ENCODE peak calls at places on chromosomes 16 and 17, in six cellular contexts. O, H, N, G, J and A are unnamed samples.

GRCh38 chr17:20242271-20242670 is 225.1 kb downstream of the LGALS9B start:
- DNase-seq in O (no peak), H (no peak), N (no peak), G (no peak), J (no peak), A (no peak)

GRCh38 chr16:30186444-30186781 is 3.0 kb downstream of the CORO1A start:
- DNase-seq in O (no peak), H (no peak), N (no peak), G (no peak), J (no peak), A (no peak)

GRCh38 chr16:80913397-80913796 is 93.3 kb downstream of the CMC2 start:
- DNase-seq in O (no peak), H (no peak), N (no peak), G (no peak), J (no peak), A (no peak)

GRCh38 chr17:20992987-20993862 is 49.6 kb downstream of the USP22 start:
- DNase-seq in O (peak), H (peak), N (peak), G (no peak), J (peak), A (peak)

GRCh38 chr17:51342257-51342656 is 81.9 kb downstream of the UTP18 start:
- DNase-seq in O (no peak), H (no peak), N (no peak), G (no peak), J (no peak), A (no peak)

GRCh38 chr16:74984194-74984669 is 691 bp downstream of the WDR59 start:
- DNase-seq in O (peak), H (peak), N (no peak), G (no peak), J (no peak), A (no peak)

GRCh38 chr17:48753794-48754499 is 25.4 kb upstream of the HOXB13 start:
- DNase-seq in O (no peak), H (no peak), N (no peak), G (no peak), J (no peak), A (no peak)

GRCh38 chr16:51834131-51834530 is 683.1 kb upstream of the SALL1 start:
- DNase-seq in O (no peak), H (peak), N (no peak), G (no peak), J (no peak), A (no peak)

GRCh38 chr16:83769397-83770008 is 38.3 kb upstream of the HSBP1 start:
- DNase-seq in O (no peak), H (no peak), N (no peak), G (no peak), J (no peak), A (no peak)

GRCh38 chr16:67199011-67199807 is at the start of gene ELMO3:
- DNase-seq in O (no peak), H (no peak), N (no peak), G (no peak), J (no peak), A (no peak)
- TF ChIP-seq CTCF in O (no peak), H (peak), N (peak), G (peak), J (peak), A (no peak)

DNA sequence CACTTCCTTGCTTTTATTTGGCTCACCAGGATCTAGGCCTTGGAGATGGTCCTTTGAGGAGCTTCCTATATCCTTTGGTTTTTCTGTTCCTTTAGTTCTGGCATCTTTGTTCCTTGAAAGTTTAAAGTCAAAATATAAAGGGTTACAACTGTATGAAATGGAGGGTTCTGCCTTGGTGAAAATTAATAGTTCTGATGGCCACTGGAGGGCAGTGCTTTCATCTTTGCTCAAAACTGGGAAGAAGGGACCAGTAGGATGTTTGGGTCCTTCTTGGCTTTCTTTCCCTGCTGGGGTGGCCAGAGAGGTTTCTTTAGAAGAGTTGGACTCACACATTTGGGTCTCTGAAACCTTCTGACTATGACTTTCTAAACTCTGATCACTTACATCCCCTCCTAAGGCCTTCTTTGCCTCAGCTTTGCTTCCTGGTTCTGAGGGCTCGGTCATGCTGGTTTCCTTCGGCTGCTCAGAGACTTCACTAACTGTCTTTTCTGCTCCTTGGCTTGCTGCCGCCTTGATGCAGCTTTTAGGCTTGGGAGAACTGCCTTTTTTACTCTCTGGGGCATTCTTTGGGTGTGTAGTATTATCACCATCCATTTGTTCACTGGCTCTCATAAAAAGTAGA is 10.9 kb upstream of the ITGA2B start:
- DNase-seq in O (peak), H (peak), N (no peak), G (no peak), J (no peak), A (no peak)
- TF ChIP-seq CTCF in O (peak), H (peak), N (peak), G (peak), J (peak), A (peak)

DNA sequence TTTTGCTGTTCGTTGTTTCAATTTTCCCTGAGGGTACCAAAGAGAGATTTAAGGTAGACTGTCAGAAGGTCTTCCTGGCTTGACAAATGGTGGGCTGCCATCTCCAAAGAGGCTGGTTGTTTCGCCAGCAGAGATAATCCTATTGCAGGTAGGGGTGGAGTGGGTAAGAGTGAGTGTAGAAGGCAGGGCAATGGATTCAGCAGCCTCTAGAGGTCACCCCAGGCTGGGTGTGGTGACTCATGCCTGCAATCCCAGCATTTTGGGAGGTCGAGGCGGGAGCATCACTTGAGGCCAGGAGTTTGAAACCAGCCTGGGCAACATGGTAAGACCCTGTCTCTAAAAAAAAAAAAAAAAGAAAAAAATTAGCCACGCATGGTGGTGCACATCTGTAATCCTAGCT is 34.6 kb downstream of the DCAKD start:
- DNase-seq in O (peak), H (no peak), N (no peak), G (no peak), J (no peak), A (no peak)
- TF ChIP-seq CTCF in O (peak), H (peak), N (peak), G (peak), J (no peak), A (peak)

GRCh38 chr17:5797447-5797846 is 213.1 kb upstream of the NLRP1 start:
- DNase-seq in O (no peak), H (no peak), N (no peak), G (no peak), J (no peak), A (no peak)

GRCh38 chr17:5793157-5793556 is 208.8 kb upstream of the NLRP1 start:
- DNase-seq in O (no peak), H (no peak), N (no peak), G (no peak), J (no peak), A (no peak)

GRCh38 chr17:5798104-5798503 is 213.8 kb upstream of the NLRP1 start:
- DNase-seq in O (no peak), H (no peak), N (no peak), G (no peak), J (no peak), A (no peak)

GRCh38 chr17:5794881-5795486 is 210.7 kb upstream of the NLRP1 start:
- DNase-seq in O (no peak), H (no peak), N (no peak), G (no peak), J (no peak), A (no peak)

DNA sequence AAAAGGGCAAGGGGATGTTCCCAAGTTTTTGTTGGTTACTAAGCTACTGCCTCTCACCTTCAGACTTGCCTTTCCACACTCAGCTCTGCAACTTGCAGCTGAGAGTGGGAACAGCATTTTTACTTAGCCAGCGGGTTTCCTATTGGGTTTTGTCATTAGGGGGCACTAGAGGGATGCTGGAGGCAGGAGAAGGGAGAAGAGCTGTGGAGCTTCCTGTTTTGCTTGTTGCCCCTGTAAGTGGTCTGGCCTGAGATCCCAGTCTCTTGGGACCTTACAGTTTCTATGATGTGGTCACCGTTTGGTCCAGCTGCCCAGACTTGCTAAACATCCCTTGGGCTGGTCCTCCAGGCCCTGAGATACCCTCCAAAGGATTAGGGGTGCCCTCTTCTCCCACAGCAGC is 209.6 kb upstream of the NLRP1 start:
- DNase-seq in O (no peak), H (no peak), N (no peak), G (no peak), J (no peak), A (no peak)
- TF ChIP-seq CTCF in O (no peak), H (no peak), N (no peak), G (no peak), J (no peak), A (no peak)

DNA sequence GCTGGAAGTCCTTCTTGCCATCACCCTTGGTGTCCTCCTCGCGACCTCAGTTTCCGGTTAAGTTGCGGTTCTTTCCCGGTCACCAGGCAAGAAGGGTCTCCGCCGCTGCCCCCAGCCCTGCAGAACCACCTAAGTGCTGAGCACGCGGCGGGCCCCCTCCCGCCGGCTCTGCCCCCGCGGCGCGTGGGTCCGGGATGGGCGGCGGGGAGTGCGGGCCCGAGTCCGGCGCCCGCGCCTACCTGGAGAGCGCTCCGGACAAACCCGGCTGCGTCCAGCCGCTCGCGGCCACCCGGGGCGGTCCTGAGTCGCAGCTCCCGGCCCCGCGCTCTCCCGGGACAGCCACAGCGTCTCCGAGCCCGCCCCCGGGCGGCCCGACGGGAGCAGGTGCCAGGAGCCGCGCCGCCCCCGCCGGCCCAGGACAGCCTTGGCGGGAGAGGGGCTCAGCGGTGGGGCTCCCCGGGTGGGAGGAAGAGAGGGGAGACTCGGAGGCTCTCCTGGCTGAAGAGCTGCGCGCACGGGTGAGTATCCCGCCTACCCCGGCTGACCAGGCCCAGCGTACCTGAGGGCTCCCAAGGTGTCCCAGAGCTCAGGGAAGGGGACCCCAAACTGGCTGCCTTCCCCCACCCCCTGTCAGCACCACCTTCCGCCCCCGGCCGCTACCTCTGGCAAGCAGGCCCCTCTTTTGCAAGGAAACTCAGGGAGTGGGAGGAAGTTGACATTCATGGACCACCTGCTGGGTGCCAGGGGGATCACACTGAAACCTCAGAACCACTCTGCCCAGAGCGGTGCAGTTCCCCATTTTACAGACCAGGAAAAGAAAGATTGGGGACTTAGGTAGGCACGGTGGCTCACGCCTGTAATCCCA is 22.2 kb upstream of the C17orf113 start:
- DNase-seq in O (peak), H (no peak), N (no peak), G (no peak), J (no peak), A (no peak)
- TF ChIP-seq CTCF in O (no peak), H (no peak), N (no peak), G (peak), J (no peak), A (no peak)

DNA sequence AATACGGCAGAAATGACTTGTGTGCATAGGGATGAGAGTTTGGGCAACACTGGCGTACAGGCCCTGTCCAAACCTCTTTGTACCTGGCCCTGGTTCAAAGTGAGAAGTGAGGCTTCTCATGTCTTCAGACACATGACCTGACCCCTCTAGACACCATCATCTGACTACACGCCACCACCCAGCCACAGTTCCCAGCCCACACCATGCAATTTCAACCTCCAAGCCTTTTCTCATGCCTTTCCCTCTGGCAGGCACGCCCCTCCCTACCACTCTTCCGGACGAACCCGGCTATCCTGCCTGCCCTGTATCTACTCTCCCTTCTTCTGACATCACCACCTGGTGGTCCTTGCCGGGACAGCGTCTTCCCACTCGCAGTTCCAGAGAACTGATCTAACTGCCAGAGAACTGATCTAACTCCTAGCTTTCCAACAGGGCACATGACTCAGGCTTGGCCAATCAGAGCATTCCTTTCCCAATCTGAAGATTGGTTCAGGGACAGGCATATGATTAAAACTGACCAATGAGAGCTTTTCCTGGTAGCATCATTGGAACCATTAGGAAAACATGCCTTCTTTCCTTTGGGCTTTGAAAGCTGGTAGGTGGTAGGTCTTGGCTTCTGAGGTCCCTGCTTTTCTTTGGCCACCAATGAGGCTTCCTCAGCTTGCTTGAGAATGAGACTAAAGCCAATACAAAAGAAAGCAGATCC is 27.0 kb upstream of the IL21R start:
- DNase-seq in O (peak), H (peak), N (no peak), G (no peak), J (peak), A (no peak)
- TF ChIP-seq CTCF in O (peak), H (peak), N (peak), G (peak), J (no peak), A (peak)

GRCh38 chr16:72961115-72961832 is 86.7 kb downstream of the ZFHX3 start:
- DNase-seq in O (peak), H (peak), N (no peak), G (no peak), J (no peak), A (peak)
- TF ChIP-seq CTCF in O (peak), H (peak), N (peak), G (peak), J (no peak), A (peak)

DNA sequence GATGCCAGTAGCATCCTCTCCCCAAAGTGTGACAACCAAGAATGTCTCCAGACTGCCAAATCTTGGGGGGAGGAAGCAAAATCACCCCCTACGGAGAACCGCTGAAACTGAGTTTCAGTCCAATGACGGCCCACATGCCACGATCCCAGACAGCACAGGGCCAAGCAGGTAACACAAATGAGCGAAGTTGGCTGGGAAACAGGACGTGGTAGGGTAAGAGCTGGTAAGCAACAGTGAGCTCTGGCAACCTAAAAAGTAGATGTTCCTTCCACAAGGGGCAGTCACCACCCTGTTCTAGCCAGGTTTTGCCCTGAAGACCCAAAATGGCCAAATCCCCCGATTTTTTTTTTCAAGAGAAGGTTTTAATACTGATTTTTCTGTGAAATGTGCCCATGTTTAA is 25.4 kb downstream of the ZFHX3 start:
- DNase-seq in O (no peak), H (no peak), N (no peak), G (no peak), J (no peak), A (no peak)
- TF ChIP-seq CTCF in O (no peak), H (no peak), N (no peak), G (peak), J (no peak), A (no peak)

GRCh38 chr17:9402590-9403199 is 172.9 kb downstream of the STX8 start:
- DNase-seq in O (peak), H (peak), N (no peak), G (no peak), J (no peak), A (no peak)
- TF ChIP-seq CTCF in O (peak), H (peak), N (peak), G (peak), J (peak), A (peak)

DNA sequence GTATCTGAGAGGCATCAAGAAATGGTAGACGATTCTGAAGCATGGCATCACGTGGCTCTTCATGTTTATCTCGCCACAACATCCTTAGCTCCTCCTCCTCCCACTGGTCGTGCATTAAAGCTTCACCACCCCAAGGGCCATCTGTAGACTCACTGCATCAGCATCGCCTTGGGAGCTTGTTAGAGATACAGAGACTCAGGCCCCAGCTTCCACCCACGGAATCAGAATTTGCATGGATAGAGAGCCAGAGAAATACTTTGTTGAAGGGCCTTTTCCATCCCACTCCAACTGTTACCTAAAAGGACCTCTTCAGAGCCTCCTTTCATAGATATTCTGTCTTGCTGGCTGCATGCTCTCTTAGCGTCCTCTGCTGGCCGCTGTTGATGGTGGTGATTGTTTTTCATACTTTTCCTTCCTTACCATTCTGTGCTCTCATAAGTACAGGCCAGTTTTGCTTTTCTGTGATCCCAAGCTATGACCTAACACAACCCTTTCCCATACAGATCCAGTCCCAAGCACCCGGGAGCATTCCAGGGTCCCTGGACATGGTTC is 1049.4 kb upstream of the EEF2KMT start:
- DNase-seq in O (no peak), H (no peak), N (no peak), G (no peak), J (no peak), A (no peak)
- TF ChIP-seq CTCF in O (no peak), H (no peak), N (no peak), G (no peak), J (no peak), A (no peak)